ENCODE peak calls at places on chromosomes 4 and X, in six cellular contexts. One of them, this sample, is unnamed. For H3K4me1 and H3K9me3, the result is how much of the 10 kb centered on the place peaks cover.

GRCh38 chr4:20386001-20386740 is 134.5 kb downstream of the SLIT2 start:
- DNase-seq in psoas muscle: no peak
- DNase-seq in CD8-positive, alpha-beta T cell: no peak
- DNase-seq in upper lobe of left lung: no peak
- DNase-seq in breast epithelium: no peak
- DNase-seq in heart right ventricle: no peak
- DNase-seq in this sample: no peak

GRCh38 chr4:146643812-146644401 is 5.2 kb downstream of the POU4F2 start:
- DNase-seq in upper lobe of left lung: no peak
- DNase-seq in CD8-positive, alpha-beta T cell: no peak
- DNase-seq in heart right ventricle: no peak
- DNase-seq in breast epithelium: no peak
- DNase-seq in psoas muscle: no peak
- DNase-seq in this sample: no peak

GRCh38 chr4:77481856-77482255 is 123.8 kb upstream of the CXCL13 start:
- DNase-seq in breast epithelium: no peak
- DNase-seq in CD8-positive, alpha-beta T cell: no peak
- DNase-seq in psoas muscle: no peak
- DNase-seq in upper lobe of left lung: no peak
- DNase-seq in heart right ventricle: no peak
- DNase-seq in this sample: no peak

GRCh38 chr4:149164282-149164681 is 651.4 kb downstream of the IQCM start:
- DNase-seq in breast epithelium: no peak
- DNase-seq in CD8-positive, alpha-beta T cell: no peak
- DNase-seq in psoas muscle: no peak
- DNase-seq in heart right ventricle: no peak
- DNase-seq in upper lobe of left lung: no peak
- DNase-seq in this sample: no peak

GRCh38 chr4:127623755-127624087 is 9.0 kb upstream of the INTU start:
- DNase-seq in heart right ventricle: no peak
- DNase-seq in upper lobe of left lung: peak
- DNase-seq in breast epithelium: no peak
- DNase-seq in psoas muscle: peak
- DNase-seq in CD8-positive, alpha-beta T cell: no peak
- DNase-seq in this sample: no peak

GRCh38 chr4:126479709-126480108 is 1153.0 kb upstream of the INTU start:
- DNase-seq in breast epithelium: no peak
- DNase-seq in heart right ventricle: no peak
- DNase-seq in CD8-positive, alpha-beta T cell: no peak
- DNase-seq in upper lobe of left lung: no peak
- DNase-seq in psoas muscle: no peak
- DNase-seq in this sample: no peak

GRCh38 chrX:133495464-133496391 is 80.4 kb upstream of the GPC4 start:
- DNase-seq in CD8-positive, alpha-beta T cell: no peak
- DNase-seq in heart right ventricle: peak
- DNase-seq in upper lobe of left lung: no peak
- DNase-seq in breast epithelium: peak
- DNase-seq in psoas muscle: peak
- DNase-seq in this sample: no peak

GRCh38 chr4:15336410-15337184 is 91.2 kb upstream of the C1QTNF7 start:
- DNase-seq in breast epithelium: no peak
- DNase-seq in CD8-positive, alpha-beta T cell: no peak
- DNase-seq in heart right ventricle: no peak
- DNase-seq in upper lobe of left lung: no peak
- DNase-seq in psoas muscle: no peak
- DNase-seq in this sample: no peak

GRCh38 chr4:176271749-176272148 is 2.7 kb upstream of the ASB5 start:
- DNase-seq in psoas muscle: no peak
- DNase-seq in heart right ventricle: no peak
- DNase-seq in breast epithelium: no peak
- DNase-seq in upper lobe of left lung: no peak
- DNase-seq in CD8-positive, alpha-beta T cell: no peak
- DNase-seq in this sample: no peak

GRCh38 chr4:184448828-184449227 is 25.5 kb downstream of the IRF2 start:
- DNase-seq in CD8-positive, alpha-beta T cell: no peak
- DNase-seq in breast epithelium: peak
- DNase-seq in psoas muscle: peak
- DNase-seq in heart right ventricle: peak
- DNase-seq in upper lobe of left lung: no peak
- DNase-seq in this sample: no peak

GRCh38 chr4:109078724-109079123 is 223.7 kb downstream of the COL25A1 start:
- DNase-seq in upper lobe of left lung: no peak
- DNase-seq in heart right ventricle: no peak
- DNase-seq in CD8-positive, alpha-beta T cell: no peak
- DNase-seq in psoas muscle: no peak
- DNase-seq in breast epithelium: no peak
- DNase-seq in this sample: no peak

GRCh38 chr4:76989391-76990061 is 40.0 kb downstream of the SEPTIN11 start:
- DNase-seq in upper lobe of left lung: no peak
- DNase-seq in breast epithelium: no peak
- DNase-seq in heart right ventricle: no peak
- DNase-seq in psoas muscle: no peak
- DNase-seq in CD8-positive, alpha-beta T cell: peak
- DNase-seq in this sample: peak

GRCh38 chr4:24032371-24032989 is 142.6 kb upstream of the PPARGC1A start:
- DNase-seq in CD8-positive, alpha-beta T cell: no peak
- DNase-seq in upper lobe of left lung: no peak
- DNase-seq in breast epithelium: no peak
- DNase-seq in heart right ventricle: peak
- DNase-seq in psoas muscle: peak
- DNase-seq in this sample: no peak

GRCh38 chr4:73405138-73405537 is 1.1 kb downstream of the ALB start:
- DNase-seq in breast epithelium: no peak
- DNase-seq in CD8-positive, alpha-beta T cell: no peak
- DNase-seq in psoas muscle: no peak
- DNase-seq in upper lobe of left lung: no peak
- DNase-seq in heart right ventricle: no peak
- DNase-seq in this sample: no peak
- H3K4me1 ChIP-seq in breast epithelium: under half
- H3K4me1 ChIP-seq in CD8-positive, alpha-beta T cell: under half
- H3K4me1 ChIP-seq in psoas muscle: under half
- H3K4me1 ChIP-seq in upper lobe of left lung: under half
- H3K4me1 ChIP-seq in heart right ventricle: under half
- H3K4me1 ChIP-seq in this sample: under half

DNA sequence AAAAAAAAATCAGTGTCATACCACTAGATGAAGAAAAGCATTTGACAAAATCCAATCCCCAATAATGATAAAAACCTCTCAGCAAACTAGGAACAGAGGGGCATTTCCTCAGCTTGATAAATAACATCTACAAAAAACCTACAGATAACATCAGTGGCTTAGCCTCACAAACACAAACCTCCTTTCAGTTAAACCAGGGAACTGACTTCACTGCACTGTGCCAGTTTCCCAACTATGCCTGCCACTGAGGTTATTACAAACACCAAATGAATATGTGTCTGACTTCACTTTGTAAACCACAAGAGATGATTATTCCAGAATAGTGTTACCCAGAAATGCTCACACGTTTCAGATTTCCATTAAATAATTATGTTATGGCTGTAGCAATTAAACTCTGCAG is 15.3 kb downstream of the MTMR8 start:
- DNase-seq in upper lobe of left lung: no peak
- DNase-seq in psoas muscle: no peak
- DNase-seq in heart right ventricle: no peak
- DNase-seq in CD8-positive, alpha-beta T cell: no peak
- DNase-seq in breast epithelium: no peak
- DNase-seq in this sample: no peak
- H3K9me3 ChIP-seq in upper lobe of left lung: under half
- H3K9me3 ChIP-seq in psoas muscle: under half
- H3K9me3 ChIP-seq in heart right ventricle: half or more
- H3K9me3 ChIP-seq in CD8-positive, alpha-beta T cell: under half
- H3K9me3 ChIP-seq in breast epithelium: half or more
- H3K9me3 ChIP-seq in this sample: under half

DNA sequence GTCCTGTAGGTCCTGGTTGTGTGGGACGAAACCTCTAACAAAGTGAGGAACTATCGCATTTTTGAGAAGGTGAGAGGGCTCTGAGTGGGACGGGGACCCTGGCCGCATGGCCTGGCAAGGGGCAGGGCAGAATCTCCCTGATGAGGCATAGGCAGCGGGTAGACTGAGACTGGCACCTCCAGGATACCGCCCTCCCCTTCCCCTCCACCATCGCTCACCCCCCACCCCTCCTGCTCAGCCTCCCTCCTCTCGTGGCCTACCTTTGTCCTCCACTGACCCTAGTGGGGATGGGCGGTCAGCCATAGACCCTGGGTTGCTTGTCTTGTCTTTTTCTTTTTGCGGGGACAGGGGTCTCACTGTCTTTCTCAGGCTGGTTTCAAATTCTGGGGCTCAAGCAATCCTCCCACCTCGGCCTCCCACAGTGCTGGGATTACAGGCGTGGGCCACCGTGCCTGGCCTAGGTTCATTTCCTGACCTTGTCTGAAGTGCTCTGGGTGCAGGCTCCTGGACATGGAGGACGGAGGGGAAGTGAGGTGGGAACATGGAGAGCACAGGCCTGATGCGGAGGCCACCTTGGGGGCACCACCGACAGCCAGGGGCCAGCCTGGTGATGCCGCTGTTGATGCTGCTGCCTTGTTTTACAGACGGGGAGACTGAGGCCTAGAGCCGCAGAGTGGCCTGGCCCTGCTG is 10.5 kb upstream of the ADD1 start:
- DNase-seq in breast epithelium: no peak
- DNase-seq in upper lobe of left lung: no peak
- DNase-seq in CD8-positive, alpha-beta T cell: no peak
- DNase-seq in heart right ventricle: no peak
- DNase-seq in psoas muscle: no peak
- DNase-seq in this sample: no peak
- H3K4me1 ChIP-seq in breast epithelium: under half
- H3K4me1 ChIP-seq in upper lobe of left lung: under half
- H3K4me1 ChIP-seq in CD8-positive, alpha-beta T cell: under half
- H3K4me1 ChIP-seq in heart right ventricle: under half
- H3K4me1 ChIP-seq in psoas muscle: under half
- H3K4me1 ChIP-seq in this sample: under half

DNA sequence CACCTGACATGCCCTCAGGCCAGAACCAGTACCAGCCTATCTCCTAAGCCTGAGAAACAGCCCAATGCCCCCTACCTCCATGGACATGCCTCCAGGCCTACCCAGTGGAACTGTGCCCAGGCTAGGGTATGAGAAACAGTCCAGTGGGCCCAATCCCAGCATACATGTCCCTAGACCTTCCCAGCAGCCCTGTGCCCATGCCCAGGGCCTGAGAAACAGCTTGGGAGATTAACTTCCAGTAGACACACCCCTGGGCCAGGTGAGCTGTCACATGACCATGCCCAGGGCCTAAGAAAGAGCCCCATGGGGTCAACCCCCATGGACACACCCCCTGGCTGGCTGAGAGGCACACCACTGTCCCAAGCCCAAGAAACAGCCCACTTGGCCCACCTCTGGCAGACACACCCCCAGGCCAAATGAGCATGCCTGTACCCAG is 78.8 kb downstream of the CBR4 start:
- DNase-seq in heart right ventricle: no peak
- DNase-seq in upper lobe of left lung: no peak
- DNase-seq in CD8-positive, alpha-beta T cell: no peak
- DNase-seq in breast epithelium: no peak
- DNase-seq in psoas muscle: no peak
- DNase-seq in this sample: no peak
- H3K9me3 ChIP-seq in heart right ventricle: half or more
- H3K9me3 ChIP-seq in upper lobe of left lung: under half
- H3K9me3 ChIP-seq in CD8-positive, alpha-beta T cell: under half
- H3K9me3 ChIP-seq in breast epithelium: under half
- H3K9me3 ChIP-seq in psoas muscle: under half
- H3K9me3 ChIP-seq in this sample: under half

GRCh38 chr4:158159054-158159717 is 13.6 kb downstream of the GASK1B start:
- DNase-seq in heart right ventricle: no peak
- DNase-seq in upper lobe of left lung: no peak
- DNase-seq in CD8-positive, alpha-beta T cell: no peak
- DNase-seq in breast epithelium: no peak
- DNase-seq in psoas muscle: no peak
- DNase-seq in this sample: no peak
- H3K4me1 ChIP-seq in heart right ventricle: half or more
- H3K4me1 ChIP-seq in upper lobe of left lung: under half
- H3K4me1 ChIP-seq in CD8-positive, alpha-beta T cell: under half
- H3K4me1 ChIP-seq in breast epithelium: under half
- H3K4me1 ChIP-seq in psoas muscle: under half
- H3K4me1 ChIP-seq in this sample: under half